ENCODE peak calls at places on chromosome 5, in five cellular contexts. L is GM12878, G is endothelial cell of umbilical vein, V is K562, H is A549. C is an unnamed sample.

GRCh38 chr5:36041537-36041845 is 25.2 kb downstream of the UGT3A2 start:
- DNase-seq in L (no peak), G (no peak), V (no peak), H (no peak), C (no peak)

GRCh38 chr5:95446560-95447221 is 55.5 kb downstream of the FAM81B start:
- DNase-seq in L (no peak), G (no peak), V (no peak), H (no peak), C (peak; percentile 19)

GRCh38 chr5:96999856-97000255 is 64.0 kb downstream of the LNPEP start:
- DNase-seq in L (no peak), G (no peak), V (no peak), H (no peak), C (no peak)

GRCh38 chr5:127754259-127754658 is 51.1 kb downstream of the CCDC192 start:
- DNase-seq in L (no peak), G (peak; percentile 26), V (no peak), H (no peak), C (no peak)

GRCh38 chr5:143837306-143837848 is 25.4 kb downstream of the HMHB1 start:
- DNase-seq in L (no peak), G (no peak), V (no peak), H (no peak), C (no peak)

GRCh38 chr5:179648410-179648809 is 24.9 kb upstream of the HNRNPH1 start:
- DNase-seq in L (no peak), G (no peak), V (no peak), H (no peak), C (no peak)

GRCh38 chr5:121841900-121842299 is 9.8 kb upstream of the FTMT start:
- DNase-seq in L (no peak), G (no peak), V (no peak), H (no peak), C (no peak)

GRCh38 chr5:131379723-131380122 is 115.9 kb downstream of the CDC42SE2 start:
- DNase-seq in L (peak; percentile 75), G (peak; percentile 95), V (no peak), H (peak; percentile 83), C (peak; percentile 53)

GRCh38 chr5:156888520-156888919 is 38.4 kb downstream of the PPP1R2B start:
- DNase-seq in L (peak; percentile 50), G (no peak), V (no peak), H (no peak), C (no peak)

GRCh38 chr5:74251106-74252032 is 389.2 kb downstream of the ENC1 start:
- DNase-seq in L (no peak), G (peak; percentile 89), V (peak; percentile 12), H (peak; percentile 57), C (peak; percentile 96)

GRCh38 chr5:57298985-57299491 is 125.2 kb downstream of the GPBP1 start:
- DNase-seq in L (peak; percentile 32), G (peak; percentile 89), V (peak; percentile 47), H (peak; percentile 79), C (peak; percentile 75)

GRCh38 chr5:3214396-3214795 is 381.2 kb upstream of the IRX1 start:
- DNase-seq in L (no peak), G (no peak), V (no peak), H (no peak), C (no peak)

GRCh38 chr5:65163698-65164097 is 318.0 kb downstream of the ADAMTS6 start:
- DNase-seq in L (no peak), G (no peak), V (no peak), H (no peak), C (no peak)

GRCh38 chr5:98904786-98905185 is 24.0 kb downstream of the CHD1 start:
- DNase-seq in L (no peak), G (peak; percentile 48), V (no peak), H (no peak), C (no peak)

GRCh38 chr5:134492568-134492967 is 32.9 kb upstream of the JADE2 start:
- DNase-seq in L (no peak), G (no peak), V (no peak), H (no peak), C (no peak)

GRCh38 chr5:175444060-175444904 is at the start of gene DRD1:
- DNase-seq in L (no peak), G (peak; percentile 20), V (peak; percentile 59), H (peak; percentile 50), C (peak; percentile 38)

DNA sequence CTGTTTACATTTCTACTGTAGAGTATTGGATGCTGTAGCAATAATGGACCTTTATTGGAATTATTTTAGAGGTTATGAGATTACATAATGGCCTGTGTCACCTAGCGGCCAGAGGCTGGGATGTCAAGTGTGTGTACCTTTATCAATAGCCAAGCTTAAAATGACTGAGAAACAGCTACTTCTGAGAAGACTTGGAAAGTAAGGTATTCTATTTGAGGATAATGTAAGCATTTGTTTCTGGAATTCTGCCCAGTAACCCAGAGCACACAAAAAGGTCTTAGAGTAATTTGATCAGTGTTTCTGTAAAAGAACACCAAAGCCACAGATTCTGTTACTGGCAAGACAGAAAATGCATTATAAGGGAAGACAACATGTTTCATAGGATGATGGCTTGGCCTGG is 116.8 kb downstream of the MACIR start:
- DNase-seq in L (no peak), G (no peak), V (no peak), H (peak; percentile 4), C (no peak)
- TF ChIP-seq MYC in L (no peak), G (no peak), V (no peak), H (no peak), C (no peak)

DNA sequence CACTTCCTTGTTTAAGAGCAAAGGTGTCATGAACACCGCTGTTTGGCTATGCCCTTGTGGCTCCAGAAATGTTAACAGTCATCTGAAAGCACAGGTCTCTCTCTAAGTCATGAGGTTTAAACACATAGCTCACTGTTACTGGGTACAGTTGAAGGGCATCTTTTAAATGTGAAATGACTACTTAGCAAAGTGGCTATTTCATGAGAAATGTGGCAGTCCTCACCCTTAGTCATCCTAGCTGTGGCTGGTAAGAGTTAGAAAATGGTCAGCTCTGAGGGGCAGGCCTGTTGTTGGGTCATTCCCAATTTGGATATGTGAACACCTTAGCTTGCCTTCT is 24.2 kb upstream of the TMEM171 start:
- DNase-seq in L (no peak), G (no peak), V (no peak), H (no peak), C (no peak)
- H3K4me3 ChIP-seq in L (no peak overlapping the region), G (no peak overlapping the region), V (no peak overlapping the region), H (no peak overlapping the region), C (no peak overlapping the region)

GRCh38 chr5:136058031-136058971 is 29.5 kb downstream of the TGFBI start:
- DNase-seq in L (no peak), G (peak; percentile 77), V (no peak), H (peak; percentile 96), C (peak; percentile 20)
- TF ChIP-seq POLR2A in L (no peak), G (no peak), V (no peak), H (no peak), C (no peak)

DNA sequence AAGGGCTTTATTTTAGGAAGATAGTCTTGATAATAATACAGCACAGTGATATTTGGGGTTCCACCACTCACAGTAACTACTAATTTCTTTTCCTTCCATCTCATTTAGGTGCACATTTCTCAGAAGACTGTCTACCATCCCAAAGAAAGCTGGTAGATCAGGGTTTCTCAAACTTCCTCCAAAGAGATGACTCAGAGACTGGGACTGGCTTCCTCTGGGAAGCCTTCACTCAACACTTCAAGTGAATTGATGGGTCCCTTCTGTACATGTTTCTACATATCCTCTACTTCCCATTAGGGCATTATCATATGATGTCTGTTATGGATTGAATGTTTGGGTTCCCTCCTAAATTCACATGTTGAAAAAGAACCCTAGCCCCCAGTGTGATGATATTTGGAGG is 138.5 kb downstream of the SPOCK1 start:
- DNase-seq in L (no peak), G (peak; percentile 64), V (no peak), H (no peak), C (no peak)
- TF ChIP-seq MYC in L (no peak), G (no peak), V (no peak), H (no peak), C (no peak)

DNA sequence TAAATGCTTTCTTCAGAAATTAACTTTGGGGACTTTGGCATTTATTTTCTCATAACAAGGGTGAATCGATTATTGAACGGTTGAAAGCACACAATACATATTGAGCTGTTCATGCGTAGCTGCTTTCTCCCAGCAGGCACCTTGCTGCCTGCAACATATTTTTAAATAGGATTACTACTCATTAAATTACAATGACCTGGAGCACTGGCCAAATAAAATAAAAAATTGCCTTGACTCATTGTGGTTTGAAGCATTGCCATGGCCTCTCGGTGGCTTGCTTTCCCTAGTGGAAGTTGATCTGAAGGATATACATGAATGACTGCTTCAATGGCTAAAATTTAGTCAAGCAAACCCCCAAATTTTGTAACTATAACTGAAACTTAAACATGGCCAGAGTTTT is 181.6 kb upstream of the NUDT12 start:
- DNase-seq in L (no peak), G (peak; percentile 29), V (no peak), H (no peak), C (no peak)
- H3K4me3 ChIP-seq in L (no peak overlapping the region), G (no peak overlapping the region), V (no peak overlapping the region), H (no peak overlapping the region), C (no peak overlapping the region)

DNA sequence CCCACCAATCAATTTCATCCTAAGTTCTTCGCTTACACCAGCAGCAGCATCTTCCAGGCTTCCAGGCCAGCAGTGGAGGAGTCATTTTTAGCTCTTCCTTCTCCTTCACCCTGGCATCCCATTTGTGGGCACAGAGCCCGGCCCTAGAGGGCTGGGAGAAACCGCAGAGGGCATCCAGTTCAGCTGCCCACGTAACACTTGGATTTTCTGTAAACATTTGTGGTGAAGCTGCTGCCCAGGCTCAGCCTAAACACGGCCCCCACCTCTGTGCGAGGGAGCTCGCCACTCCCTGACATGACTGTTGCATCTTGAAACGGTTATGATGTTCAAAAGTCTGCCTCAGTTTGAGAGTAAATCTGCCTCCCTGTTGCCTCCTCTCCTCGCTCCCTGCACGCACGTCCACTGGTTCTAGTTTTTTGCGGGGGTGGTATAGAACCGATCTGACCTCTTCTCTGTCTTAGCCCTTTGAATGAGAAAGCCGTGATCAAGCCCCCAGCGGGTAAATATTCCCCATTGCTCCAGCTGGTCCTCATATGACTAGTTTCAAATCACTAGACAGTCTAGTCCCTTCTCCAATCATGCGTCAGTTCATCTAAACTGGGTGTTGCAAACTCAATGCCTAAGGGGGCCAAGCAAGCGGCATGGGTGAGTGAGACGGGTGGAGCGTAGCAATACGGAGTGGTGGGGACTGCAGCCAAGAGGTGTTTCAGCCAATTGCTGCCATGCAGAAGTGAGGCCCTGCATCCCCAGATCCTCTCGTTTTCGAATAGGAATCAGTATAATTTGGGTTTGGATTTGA is 34.9 kb upstream of the N4BP3 start:
- DNase-seq in L (no peak), G (no peak), V (no peak), H (no peak), C (peak; percentile 26)
- TF ChIP-seq POLR2A in L (no peak), G (no peak), V (no peak), H (no peak), C (no peak)

DNA sequence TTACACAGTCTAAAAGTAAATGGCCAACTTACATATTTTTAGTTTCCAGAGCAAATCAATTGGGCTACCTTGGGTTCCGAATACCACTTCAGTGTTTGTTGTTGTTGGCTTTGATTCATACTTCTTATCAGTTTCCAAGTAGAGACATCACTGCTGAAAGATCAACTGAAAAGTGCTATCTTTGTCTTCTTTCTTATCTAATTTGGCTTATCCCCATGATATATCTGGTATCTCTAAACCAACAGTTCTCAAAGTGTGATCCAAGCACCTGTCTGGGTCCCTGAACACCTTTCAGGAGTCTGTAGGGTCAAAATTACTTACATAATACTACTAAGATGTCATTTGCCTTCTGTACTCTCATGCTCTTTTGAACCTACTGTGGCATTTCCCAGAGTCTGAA is 200.0 kb downstream of the PARP8 start:
- DNase-seq in L (no peak), G (no peak), V (no peak), H (no peak), C (no peak)
- TF ChIP-seq MYC in L (no peak), G (no peak), V (no peak), H (no peak), C (no peak)

C was measured in NB4.